ENCODE peak calls at places on chromosomes 3 and 15, in seven cellular contexts. One of them, this sample, is unnamed.

GRCh38 chr3:141176775-141177174 is 54.9 kb upstream of the PXYLP1 start:
- DNase-seq in AG04450: no peak
- DNase-seq in activated B cell treated with CpG ODN at 0.5 μM for 24 hours: no peak
- DNase-seq in NCI-H2029 treated with DMSO at 0.1 percent for 48 hours: no peak
- DNase-seq in SW 1271: no peak
- DNase-seq in retina: no peak
- DNase-seq in anterior cingulate cortex: no peak
- DNase-seq in this sample: no peak

GRCh38 chr3:156307704-156308103 is 187.3 kb downstream of the KCNAB1 start:
- DNase-seq in AG04450: peak; percentile 23
- DNase-seq in activated B cell treated with CpG ODN at 0.5 μM for 24 hours: no peak
- DNase-seq in NCI-H2029 treated with DMSO at 0.1 percent for 48 hours: no peak
- DNase-seq in SW 1271: no peak
- DNase-seq in retina: no peak
- DNase-seq in anterior cingulate cortex: no peak
- DNase-seq in this sample: no peak

GRCh38 chr3:130967281-130967680 is 59.3 kb downstream of the ASTE1 start:
- DNase-seq in AG04450: no peak
- DNase-seq in activated B cell treated with CpG ODN at 0.5 μM for 24 hours: no peak
- DNase-seq in NCI-H2029 treated with DMSO at 0.1 percent for 48 hours: no peak
- DNase-seq in SW 1271: no peak
- DNase-seq in retina: no peak
- DNase-seq in anterior cingulate cortex: no peak
- DNase-seq in this sample: no peak

GRCh38 chr3:30752961-30753360 is 141.5 kb downstream of the GADL1 start:
- DNase-seq in AG04450: peak; percentile 36
- DNase-seq in activated B cell treated with CpG ODN at 0.5 μM for 24 hours: no peak
- DNase-seq in NCI-H2029 treated with DMSO at 0.1 percent for 48 hours: no peak
- DNase-seq in SW 1271: no peak
- DNase-seq in retina: no peak
- DNase-seq in anterior cingulate cortex: no peak
- DNase-seq in this sample: no peak

GRCh38 chr15:64930778-64931240 is 19.1 kb downstream of the ANKDD1A start:
- DNase-seq in AG04450: peak; percentile 11
- DNase-seq in activated B cell treated with CpG ODN at 0.5 μM for 24 hours: no peak
- DNase-seq in NCI-H2029 treated with DMSO at 0.1 percent for 48 hours: no peak
- DNase-seq in SW 1271: no peak
- DNase-seq in retina: no peak
- DNase-seq in anterior cingulate cortex: no peak
- DNase-seq in this sample: no peak

GRCh38 chr3:28088811-28089526 is 152.4 kb upstream of the CMC1 start:
- DNase-seq in AG04450: no peak
- DNase-seq in activated B cell treated with CpG ODN at 0.5 μM for 24 hours: no peak
- DNase-seq in NCI-H2029 treated with DMSO at 0.1 percent for 48 hours: no peak
- DNase-seq in SW 1271: no peak
- DNase-seq in retina: no peak
- DNase-seq in anterior cingulate cortex: no peak
- DNase-seq in this sample: no peak

GRCh38 chr15:21261965-21262850 is 178.1 kb downstream of the POTEB3 start:
- DNase-seq in AG04450: no peak
- DNase-seq in activated B cell treated with CpG ODN at 0.5 μM for 24 hours: no peak
- DNase-seq in NCI-H2029 treated with DMSO at 0.1 percent for 48 hours: no peak
- DNase-seq in SW 1271: no peak
- DNase-seq in retina: no peak
- DNase-seq in anterior cingulate cortex: no peak
- DNase-seq in this sample: no peak

GRCh38 chr15:98785796-98786581 is 137.7 kb downstream of the IGF1R start:
- DNase-seq in AG04450: no peak
- DNase-seq in activated B cell treated with CpG ODN at 0.5 μM for 24 hours: no peak
- DNase-seq in NCI-H2029 treated with DMSO at 0.1 percent for 48 hours: no peak
- DNase-seq in SW 1271: no peak
- DNase-seq in retina: peak; percentile 89
- DNase-seq in anterior cingulate cortex: no peak
- DNase-seq in this sample: no peak

GRCh38 chr3:149720918-149721317 is 31.4 kb downstream of the COMMD2 start:
- DNase-seq in AG04450: no peak
- DNase-seq in activated B cell treated with CpG ODN at 0.5 μM for 24 hours: no peak
- DNase-seq in NCI-H2029 treated with DMSO at 0.1 percent for 48 hours: no peak
- DNase-seq in SW 1271: no peak
- DNase-seq in retina: no peak
- DNase-seq in anterior cingulate cortex: no peak
- DNase-seq in this sample: no peak

GRCh38 chr15:43285609-43286037 is 18.9 kb upstream of the TGM5 start:
- DNase-seq in AG04450: peak; percentile 36
- DNase-seq in activated B cell treated with CpG ODN at 0.5 μM for 24 hours: no peak
- DNase-seq in NCI-H2029 treated with DMSO at 0.1 percent for 48 hours: peak; percentile 24
- DNase-seq in SW 1271: no peak
- DNase-seq in retina: peak; percentile 74
- DNase-seq in anterior cingulate cortex: no peak
- DNase-seq in this sample: peak; percentile 62

GRCh38 chr3:127141921-127142730 is 50.8 kb upstream of the PRR23E start:
- DNase-seq in AG04450: no peak
- DNase-seq in activated B cell treated with CpG ODN at 0.5 μM for 24 hours: no peak
- DNase-seq in NCI-H2029 treated with DMSO at 0.1 percent for 48 hours: peak; percentile 87
- DNase-seq in SW 1271: no peak
- DNase-seq in retina: no peak
- DNase-seq in anterior cingulate cortex: no peak
- DNase-seq in this sample: no peak

GRCh38 chr15:77897896-77898406 is 179.6 kb downstream of the TBC1D2B start:
- DNase-seq in AG04450: no peak
- DNase-seq in activated B cell treated with CpG ODN at 0.5 μM for 24 hours: no peak
- DNase-seq in NCI-H2029 treated with DMSO at 0.1 percent for 48 hours: no peak
- DNase-seq in SW 1271: no peak
- DNase-seq in retina: no peak
- DNase-seq in anterior cingulate cortex: no peak
- DNase-seq in this sample: no peak

GRCh38 chr3:158128755-158129154 is 18.9 kb downstream of the RSRC1 start:
- DNase-seq in AG04450: no peak
- DNase-seq in activated B cell treated with CpG ODN at 0.5 μM for 24 hours: no peak
- DNase-seq in NCI-H2029 treated with DMSO at 0.1 percent for 48 hours: no peak
- DNase-seq in SW 1271: no peak
- DNase-seq in retina: no peak
- DNase-seq in anterior cingulate cortex: no peak
- DNase-seq in this sample: no peak

GRCh38 chr3:127457094-127457475 is 133.4 kb downstream of the TPRA1 start:
- DNase-seq in AG04450: no peak
- DNase-seq in activated B cell treated with CpG ODN at 0.5 μM for 24 hours: no peak
- DNase-seq in NCI-H2029 treated with DMSO at 0.1 percent for 48 hours: peak; percentile 41
- DNase-seq in SW 1271: no peak
- DNase-seq in retina: peak; percentile 73
- DNase-seq in anterior cingulate cortex: peak; percentile 12
- DNase-seq in this sample: peak; percentile 51

GRCh38 chr3:169813757-169814517 is 1.2 kb upstream of the LRRC34 start:
- DNase-seq in AG04450: no peak
- DNase-seq in activated B cell treated with CpG ODN at 0.5 μM for 24 hours: peak; percentile 59
- DNase-seq in NCI-H2029 treated with DMSO at 0.1 percent for 48 hours: peak; percentile 79
- DNase-seq in SW 1271: no peak
- DNase-seq in retina: no peak
- DNase-seq in anterior cingulate cortex: no peak
- DNase-seq in this sample: no peak

GRCh38 chr15:56047354-56047753 is 53.9 kb upstream of the NEDD4 start:
- DNase-seq in AG04450: no peak
- DNase-seq in activated B cell treated with CpG ODN at 0.5 μM for 24 hours: no peak
- DNase-seq in NCI-H2029 treated with DMSO at 0.1 percent for 48 hours: no peak
- DNase-seq in SW 1271: no peak
- DNase-seq in retina: no peak
- DNase-seq in anterior cingulate cortex: no peak
- DNase-seq in this sample: no peak

GRCh38 chr3:110767838-110768237 is 303.8 kb upstream of the NECTIN3 start:
- DNase-seq in AG04450: no peak
- DNase-seq in activated B cell treated with CpG ODN at 0.5 μM for 24 hours: no peak
- DNase-seq in NCI-H2029 treated with DMSO at 0.1 percent for 48 hours: no peak
- DNase-seq in SW 1271: no peak
- DNase-seq in retina: no peak
- DNase-seq in anterior cingulate cortex: no peak
- DNase-seq in this sample: no peak

GRCh38 chr3:65995030-65995429 is 43.7 kb downstream of the MAGI1 start:
- DNase-seq in AG04450: no peak
- DNase-seq in activated B cell treated with CpG ODN at 0.5 μM for 24 hours: no peak
- DNase-seq in NCI-H2029 treated with DMSO at 0.1 percent for 48 hours: no peak
- DNase-seq in SW 1271: no peak
- DNase-seq in retina: no peak
- DNase-seq in anterior cingulate cortex: no peak
- DNase-seq in this sample: no peak

GRCh38 chr3:190566043-190566933 is 52.4 kb downstream of the IL1RAP start:
- DNase-seq in AG04450: peak; percentile 98
- DNase-seq in activated B cell treated with CpG ODN at 0.5 μM for 24 hours: no peak
- DNase-seq in NCI-H2029 treated with DMSO at 0.1 percent for 48 hours: no peak
- DNase-seq in SW 1271: peak; percentile 99
- DNase-seq in retina: no peak
- DNase-seq in anterior cingulate cortex: no peak
- DNase-seq in this sample: peak; percentile 32

GRCh38 chr3:99548674-99549073 is 89.7 kb upstream of the COL8A1 start:
- DNase-seq in AG04450: no peak
- DNase-seq in activated B cell treated with CpG ODN at 0.5 μM for 24 hours: no peak
- DNase-seq in NCI-H2029 treated with DMSO at 0.1 percent for 48 hours: no peak
- DNase-seq in SW 1271: no peak
- DNase-seq in retina: no peak
- DNase-seq in anterior cingulate cortex: no peak
- DNase-seq in this sample: no peak

GRCh38 chr3:181719298-181719859 is 7.7 kb downstream of the SOX2 start:
- DNase-seq in AG04450: no peak
- DNase-seq in activated B cell treated with CpG ODN at 0.5 μM for 24 hours: no peak
- DNase-seq in NCI-H2029 treated with DMSO at 0.1 percent for 48 hours: no peak
- DNase-seq in SW 1271: no peak
- DNase-seq in retina: peak; percentile 85
- DNase-seq in anterior cingulate cortex: peak; percentile 40
- DNase-seq in this sample: no peak

GRCh38 chr3:194504861-194505260 is 18.1 kb upstream of the ATP13A3 start:
- DNase-seq in AG04450: no peak
- DNase-seq in activated B cell treated with CpG ODN at 0.5 μM for 24 hours: no peak
- DNase-seq in NCI-H2029 treated with DMSO at 0.1 percent for 48 hours: no peak
- DNase-seq in SW 1271: no peak
- DNase-seq in retina: no peak
- DNase-seq in anterior cingulate cortex: no peak
- DNase-seq in this sample: no peak

GRCh38 chr3:26437678-26438077 is 184.9 kb upstream of the LRRC3B start:
- DNase-seq in AG04450: no peak
- DNase-seq in activated B cell treated with CpG ODN at 0.5 μM for 24 hours: no peak
- DNase-seq in NCI-H2029 treated with DMSO at 0.1 percent for 48 hours: no peak
- DNase-seq in SW 1271: no peak
- DNase-seq in retina: no peak
- DNase-seq in anterior cingulate cortex: no peak
- DNase-seq in this sample: no peak

GRCh38 chr15:76235186-76235826 is 76.0 kb downstream of the ETFA start:
- DNase-seq in AG04450: peak; percentile 16
- DNase-seq in activated B cell treated with CpG ODN at 0.5 μM for 24 hours: no peak
- DNase-seq in NCI-H2029 treated with DMSO at 0.1 percent for 48 hours: peak; percentile 9
- DNase-seq in SW 1271: no peak
- DNase-seq in retina: peak; percentile 32
- DNase-seq in anterior cingulate cortex: no peak
- DNase-seq in this sample: no peak

GRCh38 chr3:98977520-98977919 is 76.0 kb upstream of the DCBLD2 start:
- DNase-seq in AG04450: peak; percentile 52
- DNase-seq in activated B cell treated with CpG ODN at 0.5 μM for 24 hours: no peak
- DNase-seq in NCI-H2029 treated with DMSO at 0.1 percent for 48 hours: no peak
- DNase-seq in SW 1271: peak; percentile 59
- DNase-seq in retina: no peak
- DNase-seq in anterior cingulate cortex: no peak
- DNase-seq in this sample: no peak

GRCh38 chr3:11583638-11584046 is 60.1 kb downstream of the VGLL4 start:
- DNase-seq in AG04450: no peak
- DNase-seq in activated B cell treated with CpG ODN at 0.5 μM for 24 hours: no peak
- DNase-seq in NCI-H2029 treated with DMSO at 0.1 percent for 48 hours: no peak
- DNase-seq in SW 1271: no peak
- DNase-seq in retina: no peak
- DNase-seq in anterior cingulate cortex: no peak
- DNase-seq in this sample: no peak

GRCh38 chr3:171155122-171155700 is 128.7 kb upstream of the SLC2A2 start:
- DNase-seq in AG04450: no peak
- DNase-seq in activated B cell treated with CpG ODN at 0.5 μM for 24 hours: no peak
- DNase-seq in NCI-H2029 treated with DMSO at 0.1 percent for 48 hours: no peak
- DNase-seq in SW 1271: no peak
- DNase-seq in retina: no peak
- DNase-seq in anterior cingulate cortex: no peak
- DNase-seq in this sample: no peak

GRCh38 chr3:174337227-174337626 is 521.9 kb upstream of the NAALADL2 start:
- DNase-seq in AG04450: no peak
- DNase-seq in activated B cell treated with CpG ODN at 0.5 μM for 24 hours: no peak
- DNase-seq in NCI-H2029 treated with DMSO at 0.1 percent for 48 hours: no peak
- DNase-seq in SW 1271: no peak
- DNase-seq in retina: no peak
- DNase-seq in anterior cingulate cortex: no peak
- DNase-seq in this sample: no peak

GRCh38 chr3:24673596-24673995 is 178.9 kb upstream of the THRB start:
- DNase-seq in AG04450: no peak
- DNase-seq in activated B cell treated with CpG ODN at 0.5 μM for 24 hours: no peak
- DNase-seq in NCI-H2029 treated with DMSO at 0.1 percent for 48 hours: no peak
- DNase-seq in SW 1271: no peak
- DNase-seq in retina: no peak
- DNase-seq in anterior cingulate cortex: no peak
- DNase-seq in this sample: no peak

GRCh38 chr3:141865101-141865500 is 11.3 kb upstream of the ATP1B3 start:
- DNase-seq in AG04450: no peak
- DNase-seq in activated B cell treated with CpG ODN at 0.5 μM for 24 hours: no peak
- DNase-seq in NCI-H2029 treated with DMSO at 0.1 percent for 48 hours: no peak
- DNase-seq in SW 1271: no peak
- DNase-seq in retina: no peak
- DNase-seq in anterior cingulate cortex: no peak
- DNase-seq in this sample: no peak

GRCh38 chr15:63587527-63587926 is 9.7 kb upstream of the FBXL22 start:
- DNase-seq in AG04450: peak; percentile 52
- DNase-seq in activated B cell treated with CpG ODN at 0.5 μM for 24 hours: no peak
- DNase-seq in NCI-H2029 treated with DMSO at 0.1 percent for 48 hours: no peak
- DNase-seq in SW 1271: no peak
- DNase-seq in retina: no peak
- DNase-seq in anterior cingulate cortex: no peak
- DNase-seq in this sample: no peak

This sample was measured in endothelial cell.